ENCODE peak calls at places on chromosomes 6 and 20, in ten cellular contexts. U, F, L, H, Z, B, E, T, A and G are unnamed samples.

GRCh38 chr20:4864292-4864691 is 137.0 kb downstream of the SLC23A2 start:
- DNase-seq in U (no peak), F (peak), L (no peak), H (no peak), Z (no peak), B (no peak), E (no peak), T (no peak), A (no peak), G (no peak)

GRCh38 chr20:16059841-16060240 is 513.4 kb downstream of the KIF16B start:
- DNase-seq in U (no peak), F (no peak), L (no peak), H (no peak), Z (no peak), B (no peak), E (no peak), T (no peak), A (no peak), G (no peak)

GRCh38 chr6:82040405-82041221 is 206.9 kb downstream of the IBTK start:
- DNase-seq in U (no peak), F (peak), L (peak), H (peak), Z (no peak), B (no peak), E (no peak), T (peak), A (no peak), G (no peak)

GRCh38 chr6:47004458-47004857 is 37.7 kb downstream of the ADGRF1 start:
- DNase-seq in U (no peak), F (no peak), L (no peak), H (no peak), Z (no peak), B (no peak), E (no peak), T (no peak), A (no peak), G (no peak)

GRCh38 chr6:131038612-131039344 is 24.3 kb downstream of the EPB41L2 start:
- DNase-seq in U (no peak), F (no peak), L (no peak), H (no peak), Z (no peak), B (no peak), E (no peak), T (no peak), A (no peak), G (no peak)

GRCh38 chr20:50034567-50035170 is 51.9 kb downstream of the SNAI1 start:
- DNase-seq in U (no peak), F (no peak), L (peak), H (no peak), Z (peak), B (no peak), E (no peak), T (peak), A (no peak), G (no peak)

GRCh38 chr6:4928426-4928825 is 75.4 kb downstream of the RPP40 start:
- DNase-seq in U (no peak), F (no peak), L (no peak), H (no peak), Z (no peak), B (no peak), E (no peak), T (no peak), A (no peak), G (no peak)

GRCh38 chr20:18853946-18854646 is 40.5 kb downstream of the SCP2D1 start:
- DNase-seq in U (no peak), F (no peak), L (no peak), H (no peak), Z (no peak), B (no peak), E (no peak), T (no peak), A (no peak), G (no peak)

GRCh38 chr6:28505733-28506132 is 9.9 kb downstream of the GPX6 start:
- DNase-seq in U (no peak), F (no peak), L (no peak), H (no peak), Z (no peak), B (no peak), E (no peak), T (no peak), A (no peak), G (no peak)

GRCh38 chr6:85459224-85459901 is 9.5 kb downstream of the NT5E start:
- DNase-seq in U (no peak), F (no peak), L (no peak), H (no peak), Z (no peak), B (no peak), E (no peak), T (no peak), A (no peak), G (no peak)

GRCh38 chr6:5827061-5828037 is 179.4 kb downstream of the NRN1 start:
- DNase-seq in U (no peak), F (no peak), L (no peak), H (no peak), Z (no peak), B (no peak), E (no peak), T (no peak), A (no peak), G (no peak)

GRCh38 chr20:44805991-44806729 is 4.2 kb downstream of the RIMS4 start:
- DNase-seq in U (no peak), F (peak), L (no peak), H (no peak), Z (peak), B (no peak), E (no peak), T (no peak), A (no peak), G (no peak)

GRCh38 chr6:137303436-137303835 is 84.3 kb upstream of the IFNGR1 start:
- DNase-seq in U (no peak), F (no peak), L (no peak), H (no peak), Z (no peak), B (no peak), E (no peak), T (no peak), A (no peak), G (no peak)

GRCh38 chr6:15608406-15608805 is 54.4 kb downstream of the DTNBP1 start:
- DNase-seq in U (no peak), F (no peak), L (peak), H (no peak), Z (no peak), B (no peak), E (no peak), T (no peak), A (no peak), G (no peak)

GRCh38 chr20:14232650-14233049 is 104.8 kb downstream of the FLRT3 start:
- DNase-seq in U (no peak), F (no peak), L (no peak), H (no peak), Z (no peak), B (no peak), E (peak), T (no peak), A (no peak), G (no peak)

GRCh38 chr6:148249160-148249559 is 93.5 kb upstream of the SASH1 start:
- DNase-seq in U (no peak), F (peak), L (no peak), H (no peak), Z (no peak), B (no peak), E (no peak), T (no peak), A (no peak), G (no peak)

GRCh38 chr20:36147707-36148106 is 6.8 kb upstream of the EPB41L1 start:
- DNase-seq in U (no peak), F (no peak), L (no peak), H (no peak), Z (no peak), B (no peak), E (no peak), T (no peak), A (no peak), G (no peak)